ENCODE peak calls at places on chromosomes 7 and 10, in six cellular contexts. E is fibroblast of lung, T is body of pancreas, A is iPS DF 6.9, K is right lobe of liver, J is aorta. M is an unnamed sample. For H3K27me3, the result is how much of the 10 kb centered on the place peaks cover.

GRCh38 chr7:8566016-8566415 is 132.6 kb downstream of the NXPH1 start:
- DNase-seq in J (no peak), E (no peak), T (no peak), K (no peak), A (no peak), M (no peak)

GRCh38 chr10:28664369-28664740 is 13.0 kb upstream of the BAMBI start:
- DNase-seq in A (no peak), E (peak), J (peak), K (no peak), T (no peak), M (no peak)

GRCh38 chr7:100865971-100866720 is 1.0 kb upstream of the TRIP6 start:
- DNase-seq in J (peak), E (peak), A (no peak), K (peak), T (peak), M (peak)

GRCh38 chr7:155129789-155130188 is 59.7 kb downstream of the HTR5A start:
- DNase-seq in A (no peak), K (no peak), T (no peak), J (no peak), E (no peak), M (no peak)

GRCh38 chr7:55420535-55420934 is 55.4 kb downstream of the LANCL2 start:
- DNase-seq in E (peak), K (no peak), A (no peak), J (no peak), T (no peak), M (no peak)

GRCh38 chr10:91935886-91936285 is 12.3 kb downstream of the BTAF1 start:
- DNase-seq in J (no peak), A (no peak), E (no peak), T (no peak), K (no peak), M (no peak)

GRCh38 chr7:96901822-96902412 is 103.4 kb upstream of the DLX6 start:
- DNase-seq in T (no peak), A (no peak), E (no peak), J (no peak), K (no peak), M (no peak)

GRCh38 chr10:63866747-63867140 is 345.5 kb downstream of the REEP3 start:
- DNase-seq in T (no peak), A (no peak), K (no peak), E (peak), J (no peak), M (no peak)

GRCh38 chr7:22082553-22082885 is 136.8 kb upstream of the CDCA7L start:
- DNase-seq in A (no peak), E (no peak), T (no peak), K (no peak), J (no peak), M (no peak)

GRCh38 chr7:122307228-122307619 is 2.7 kb upstream of the FEZF1 start:
- DNase-seq in T (no peak), E (no peak), K (no peak), A (no peak), J (no peak), M (no peak)

GRCh38 chr10:29130190-29130673 is 158.6 kb upstream of the LYZL1 start:
- DNase-seq in A (no peak), J (no peak), E (peak), K (no peak), T (peak), M (no peak)

GRCh38 chr10:5564537-5565204 is 39.9 kb downstream of the CALML3 start:
- DNase-seq in J (peak), A (no peak), T (no peak), K (peak), E (no peak), M (no peak)

GRCh38 chr7:116464375-116464774 is 35.2 kb upstream of the CAV2 start:
- DNase-seq in T (no peak), J (no peak), E (peak), K (no peak), A (no peak), M (no peak)

GRCh38 chr10:110008518-110009339 is 945 bp downstream of the ADD3 start:
- DNase-seq in A (no peak), K (peak), T (peak), E (no peak), J (peak), M (peak)

GRCh38 chr10:63003816-63004453 is 129.2 kb upstream of the NRBF2 start:
- DNase-seq in J (no peak), E (no peak), T (no peak), K (no peak), A (no peak), M (no peak)

GRCh38 chr7:67866812-67867211 is 870.2 kb downstream of the TYW1 start:
- DNase-seq in A (no peak), J (no peak), E (no peak), K (no peak), T (no peak), M (no peak)

DNA sequence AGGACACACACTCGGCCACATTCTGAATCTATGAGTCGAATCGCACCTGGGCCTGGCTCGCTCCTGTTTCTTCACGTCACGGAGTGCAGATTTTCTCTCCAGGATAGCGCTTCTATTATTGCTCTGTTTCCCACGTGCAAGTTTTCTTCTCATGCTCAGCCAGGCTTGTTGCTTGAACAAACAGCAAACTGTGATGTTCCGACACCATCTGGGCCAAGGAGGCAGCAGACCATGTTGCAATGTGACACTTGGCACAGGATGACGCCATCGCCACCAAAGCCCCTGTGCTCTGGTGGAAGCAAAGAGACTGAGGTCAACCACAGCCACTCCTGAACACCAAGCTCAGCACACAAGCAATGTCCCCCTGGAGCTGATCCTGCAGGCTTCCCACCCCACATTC is 507.2 kb upstream of the ADARB2 start:
- DNase-seq in J (no peak), K (no peak), E (no peak), T (peak), A (no peak), M (no peak)
- H3K27me3 ChIP-seq in J (under half), K (under half), E (under half), T (under half), A (under half), M (under half)

GRCh38 chr10:133087679-133088523 is at the start of gene ADGRA1:
- DNase-seq in A (no peak), E (no peak), K (no peak), J (no peak), T (no peak), M (no peak)

GRCh38 chr10:133090101-133090500 is 2.4 kb downstream of the ADGRA1 start:
- DNase-seq in A (no peak), J (no peak), K (no peak), T (no peak), E (no peak), M (no peak)

GRCh38 chr10:133090654-133091053 is 2.9 kb downstream of the ADGRA1 start:
- DNase-seq in K (no peak), A (no peak), J (no peak), E (no peak), T (no peak), M (no peak)

GRCh38 chr10:133088524-133089460 is 1.1 kb downstream of the ADGRA1 start:
- DNase-seq in T (no peak), K (no peak), A (no peak), J (no peak), E (no peak), M (no peak)

DNA sequence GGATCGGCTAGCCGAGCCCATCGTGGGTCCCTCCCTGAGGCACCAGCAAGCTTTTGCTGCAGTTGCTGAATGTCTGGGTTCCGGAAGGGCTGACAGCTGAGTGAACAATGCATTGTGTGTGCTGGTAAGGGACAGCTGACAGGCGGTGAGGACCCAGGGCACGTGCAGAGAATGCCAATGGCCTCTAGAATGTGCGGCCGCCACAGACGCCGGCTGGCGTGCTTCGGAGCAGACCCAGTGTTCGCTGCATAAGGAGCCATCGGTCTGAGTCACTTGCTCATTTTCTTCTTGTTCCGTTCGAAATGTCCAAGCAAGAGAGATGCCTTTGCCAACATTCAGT is 1.7 kb downstream of the ADGRA1 start:
- DNase-seq in J (no peak), K (no peak), E (no peak), T (no peak), A (no peak), M (no peak)
- H3K27me3 ChIP-seq in J (under half), K (under half), E (under half), T (under half), A (under half), M (half or more)

GRCh38 chr10:129952771-129953489 is 11.1 kb downstream of the EBF3 start:
- DNase-seq in J (no peak), T (no peak), K (no peak), E (no peak), A (no peak), M (no peak)
- H3K27me3 ChIP-seq in J (under half), T (under half), K (under half), E (under half), A (under half), M (under half)

GRCh38 chr7:157000741-157001653 is 9.5 kb downstream of the MNX1 start:
- DNase-seq in J (no peak), T (no peak), A (no peak), K (no peak), E (no peak), M (no peak)

GRCh38 chr7:157000047-157000726 is 10.3 kb downstream of the MNX1 start:
- DNase-seq in T (peak), K (no peak), A (no peak), J (no peak), E (no peak), M (no peak)

GRCh38 chr7:157003445-157004049 is 6.9 kb downstream of the MNX1 start:
- DNase-seq in T (no peak), K (no peak), J (no peak), E (no peak), A (no peak), M (no peak)

GRCh38 chr7:157002819-157003421 is 7.5 kb downstream of the MNX1 start:
- DNase-seq in J (no peak), A (no peak), T (no peak), E (no peak), K (no peak), M (no peak)

GRCh38 chr7:157001920-157002818 is 8.3 kb downstream of the MNX1 start:
- DNase-seq in J (no peak), E (no peak), T (no peak), A (no peak), K (no peak), M (no peak)
- H3K27me3 ChIP-seq in J (under half), E (half or more), T (under half), A (half or more), K (half or more), M (half or more)

GRCh38 chr7:141704112-141704511 is 2.1 kb upstream of the DENND11 start:
- DNase-seq in A (no peak), K (no peak), J (no peak), E (no peak), T (no peak), M (no peak)
- H3K27me3 ChIP-seq in A (under half), K (under half), J (under half), E (under half), T (under half), M (under half)

GRCh38 chr10:47079177-47079580 is 168.0 kb downstream of the PTPN20 start:
- DNase-seq in J (no peak), A (no peak), E (peak), K (no peak), T (no peak), M (no peak)
- H3K27me3 ChIP-seq in J (under half), A (under half), E (under half), K (under half), T (under half), M (under half)

M was measured in heart right ventricle.